ENCODE peak calls at places on chromosomes 3 and 15, in five cellular contexts. D, V, O, E and A are unnamed samples.

GRCh38 chr3:183224581-183224980 is 28.5 kb upstream of the B3GNT5 start:
- DNase-seq in O (no peak), D (peak), V (peak), E (no peak), A (no peak)

GRCh38 chr3:94137377-94137776 is 74.5 kb downstream of the NSUN3 start:
- DNase-seq in O (no peak), E (no peak), D (no peak), V (no peak), A (no peak)

GRCh38 chr15:58771621-58772235 is 626 bp downstream of the MINDY2 start:
- DNase-seq in D (peak), E (peak), O (peak), V (peak), A (no peak)

GRCh38 chr3:172680684-172681083 is 30.2 kb downstream of the NCEH1 start:
- DNase-seq in O (no peak), E (no peak), V (no peak), D (no peak), A (no peak)

GRCh38 chr3:32366638-32367368 is 24.9 kb upstream of the CMTM7 start:
- DNase-seq in O (peak), D (no peak), V (no peak), E (no peak), A (no peak)

GRCh38 chr3:127124135-127124534 is 68.8 kb upstream of the PRR23E start:
- DNase-seq in D (no peak), O (no peak), E (no peak), V (no peak), A (no peak)

GRCh38 chr3:171459942-171460225 is 321 bp downstream of the TNIK start:
- DNase-seq in D (no peak), V (peak), O (no peak), E (peak), A (no peak)

GRCh38 chr3:126156468-126156867 is 23.9 kb downstream of the ALDH1L1 start:
- DNase-seq in E (no peak), O (peak), D (no peak), V (peak), A (no peak)

GRCh38 chr3:143536817-143537535 is 311.3 kb downstream of the SLC9A9 start:
- DNase-seq in E (no peak), V (no peak), O (no peak), D (no peak), A (peak)

GRCh38 chr15:69908518-69909420 is 188.9 kb downstream of the TLE3 start:
- DNase-seq in V (no peak), O (peak), E (no peak), D (no peak), A (no peak)

GRCh38 chr15:80906159-80906775 is 83.4 kb downstream of the MESD start:
- DNase-seq in O (no peak), D (no peak), V (no peak), E (no peak), A (peak)

GRCh38 chr3:184685646-184686045 is 26.2 kb downstream of the MAGEF1 start:
- DNase-seq in V (no peak), D (no peak), E (no peak), O (peak), A (no peak)

GRCh38 chr15:40048155-40048792 is 9.3 kb upstream of the SRP14 start:
- DNase-seq in O (no peak), D (peak), V (peak), E (no peak), A (no peak)

GRCh38 chr3:160183375-160184076 is 41.7 kb upstream of the C3orf80 start:
- DNase-seq in D (no peak), V (no peak), E (no peak), O (no peak), A (no peak)

GRCh38 chr3:89098964-89099585 is 8.3 kb upstream of the EPHA3 start:
- DNase-seq in O (peak), V (no peak), D (peak), E (no peak), A (no peak)

GRCh38 chr3:126983653-126984390 is 907 bp downstream of the PLXNA1 start:
- DNase-seq in O (peak), D (peak), V (peak), E (no peak), A (no peak)

GRCh38 chr15:38134252-38134651 is 118.4 kb upstream of the SPRED1 start:
- DNase-seq in O (no peak), V (no peak), D (no peak), E (no peak), A (no peak)

GRCh38 chr3:53201190-53201504 is 40.1 kb downstream of the PRKCD start:
- DNase-seq in E (no peak), O (no peak), V (no peak), D (no peak), A (no peak)

GRCh38 chr3:134374791-134375541 is 719 bp upstream of the AMOTL2 start:
- DNase-seq in V (no peak), D (no peak), O (peak), E (peak), A (no peak)

GRCh38 chr3:71488391-71488809 is 95.1 kb downstream of the FOXP1 start:
- DNase-seq in E (no peak), O (no peak), V (no peak), D (no peak), A (no peak)

GRCh38 chr3:71579934-71580318 is 3.6 kb downstream of the FOXP1 start:
- DNase-seq in O (no peak), D (no peak), V (no peak), E (no peak), A (no peak)